ENCODE peak calls at places on chromosomes 13 and 19, in four cellular contexts. K, P, I and M are unnamed samples.

GRCh38 chr13:113209336-113209879 is at the start of gene CUL4A:
- DNase-seq in I (peak), K (peak), P (peak), M (peak)

GRCh38 chr19:2035590-2035991 is 15.5 kb downstream of the MKNK2 start:
- DNase-seq in I (no peak), K (no peak), P (no peak), M (no peak)

GRCh38 chr13:56988543-56988942 is 152.2 kb upstream of the PRR20A start:
- DNase-seq in P (no peak), I (no peak), K (no peak), M (no peak)

GRCh38 chr13:112984501-112984900 is 15.5 kb downstream of the MCF2L start:
- DNase-seq in P (no peak), I (no peak), K (no peak), M (no peak)

GRCh38 chr19:54459282-54460229 is 4.0 kb downstream of the LENG9 start:
- DNase-seq in P (no peak), I (no peak), K (no peak), M (no peak)

GRCh38 chr19:10762656-10763055 is 44.8 kb downstream of the DNM2 start:
- DNase-seq in P (peak), K (peak), I (peak), M (no peak)

GRCh38 chr13:50529154-50529882 is 314.2 kb downstream of the DLEU7 start:
- DNase-seq in P (no peak), K (peak), I (no peak), M (peak)

GRCh38 chr19:15299568-15300409 is 32.5 kb downstream of the BRD4 start:
- DNase-seq in I (no peak), P (no peak), K (no peak), M (no peak)

GRCh38 chr13:43016226-43016625 is 7.2 kb upstream of the DNAJC15 start:
- DNase-seq in I (no peak), K (no peak), P (no peak), M (no peak)

GRCh38 chr19:29622191-29623070 is 16.3 kb downstream of the POP4 start:
- DNase-seq in I (peak), P (no peak), K (no peak), M (no peak)

GRCh38 chr19:16604615-16605014 is 23.4 kb downstream of the MED26 start:
- DNase-seq in I (no peak), P (no peak), K (no peak), M (no peak)

GRCh38 chr19:58279925-58280316 is 1.2 kb downstream of the ZNF8 start:
- DNase-seq in K (no peak), P (no peak), I (no peak), M (no peak)

GRCh38 chr19:32669205-32669785 is 5.7 kb downstream of the ANKRD27 start:
- DNase-seq in P (no peak), I (no peak), K (no peak), M (no peak)

GRCh38 chr19:17020380-17020779 is 6.2 kb downstream of the CPAMD8 start:
- DNase-seq in I (no peak), P (no peak), K (no peak), M (no peak)

GRCh38 chr19:9436358-9436757 is 985 bp upstream of the ZNF266 start:
- DNase-seq in K (no peak), I (no peak), P (no peak), M (no peak)

GRCh38 chr19:27974082-27974513 is 1238.9 kb downstream of the UQCRFS1 start:
- DNase-seq in K (no peak), P (no peak), I (no peak), M (peak)

GRCh38 chr13:80047406-80047805 is 293.5 kb downstream of the SPRY2 start:
- DNase-seq in I (no peak), P (no peak), K (no peak), M (no peak)

GRCh38 chr19:46254776-46255175 is 25.2 kb downstream of the IGFL1 start:
- DNase-seq in K (no peak), I (no peak), P (no peak), M (no peak)

GRCh38 chr19:2338055-2338615 is 9.7 kb downstream of the SPPL2B start:
- DNase-seq in I (no peak), K (no peak), P (no peak), M (no peak)

GRCh38 chr13:95787356-95788099 is 110.6 kb downstream of the DNAJC3 start:
- DNase-seq in I (no peak), K (no peak), P (no peak), M (no peak)

GRCh38 chr13:48595330-48596127 is 58.2 kb upstream of the CYSLTR2 start:
- DNase-seq in P (peak), K (peak), I (peak), M (no peak)